ENCODE peak calls at places on chromosomes 5 and 9, in four cellular contexts. E is substantia nigra, J is iPS-NIHi11, A is T-helper 1 cell. P is an unnamed sample.

GRCh38 chr5:155833282-155833681 is 493.7 kb upstream of the SGCD start:
- DNase-seq in E (no peak), J (no peak), A (no peak), P (no peak)

GRCh38 chr5:135452366-135453030 is 347 bp upstream of the TIFAB start:
- DNase-seq in E (no peak), J (no peak), A (no peak), P (no peak)

GRCh38 chr5:25744908-25745307 is 1100.1 kb upstream of the CDH10 start:
- DNase-seq in E (no peak), J (peak), A (no peak), P (no peak)

GRCh38 chr9:131723632-131724031 is 16.2 kb downstream of the RAPGEF1 start:
- DNase-seq in E (no peak), J (no peak), A (no peak), P (no peak)

GRCh38 chr5:158879993-158880392 is 219.7 kb downstream of the EBF1 start:
- DNase-seq in E (no peak), J (no peak), A (no peak), P (no peak)

GRCh38 chr5:5288236-5288635 is 134.2 kb upstream of the ICE1 start:
- DNase-seq in E (no peak), J (no peak), A (no peak), P (no peak)

GRCh38 chr5:38827525-38827924 is 18.3 kb upstream of the OSMR start:
- DNase-seq in E (no peak), J (no peak), A (no peak), P (no peak)

GRCh38 chr9:16030513-16031185 is 477.8 kb downstream of the CCDC171 start:
- DNase-seq in E (no peak), J (peak), A (no peak), P (no peak)

GRCh38 chr9:21081451-21081850 is 3.7 kb upstream of the IFNB1 start:
- DNase-seq in E (no peak), J (no peak), A (no peak), P (no peak)

GRCh38 chr5:92514901-92515300 is 1066.1 kb downstream of the NR2F1-AS1 start:
- DNase-seq in E (no peak), J (no peak), A (no peak), P (no peak)

GRCh38 chr5:1594336-1595106 is 70.8 kb upstream of the LPCAT1 start:
- DNase-seq in E (peak), J (peak), A (peak), P (peak)

GRCh38 chr5:3394877-3395599 is 200.6 kb upstream of the IRX1 start:
- DNase-seq in E (no peak), J (peak), A (no peak), P (no peak)

GRCh38 chr5:181203093-181203711 is 1.8 kb downstream of the TRIM7 start:
- DNase-seq in E (no peak), J (no peak), A (no peak), P (no peak)

GRCh38 chr5:155807884-155808576 is 518.9 kb upstream of the SGCD start:
- DNase-seq in E (no peak), J (no peak), A (no peak), P (no peak)

GRCh38 chr9:105254226-105254625 is 9.8 kb downstream of the SLC44A1 start:
- DNase-seq in E (no peak), J (no peak), A (no peak), P (no peak)

GRCh38 chr9:126722922-126723806 is 81.7 kb upstream of the ZBTB43 start:
- DNase-seq in E (no peak), J (no peak), A (peak), P (peak)

GRCh38 chr5:171667341-171668096 is 118.1 kb upstream of the SMIM23 start:
- DNase-seq in E (no peak), J (peak), A (no peak), P (no peak)

GRCh38 chr5:158451203-158451982 is 592.4 kb upstream of the CLINT1 start:
- DNase-seq in E (no peak), J (no peak), A (no peak), P (no peak)

GRCh38 chr5:169013846-169014245 is 287.1 kb downstream of the SLIT3 start:
- DNase-seq in E (no peak), J (no peak), A (no peak), P (no peak)

GRCh38 chr5:74529101-74529500 is 111.4 kb downstream of the ENC1 start:
- DNase-seq in E (no peak), J (no peak), A (no peak), P (no peak)

GRCh38 chr9:34688329-34689161 is 2.5 kb downstream of the CCL19 start:
- DNase-seq in E (no peak), J (no peak), A (no peak), P (no peak)

P was measured in activated CD4-positive, CD25-positive, alpha-beta regulatory T cell treated with anti-CD3 and anti-CD28 coated beads, Interleukin-2, amount 50 U/mL, for 72 hours.